ENCODE peak calls at places on chromosomes 7 and 10, in seven cellular contexts. One of them, this sample, is unnamed.

GRCh38 chr10:63261496-63261895 is 128.4 kb downstream of the NRBF2 start:
- DNase-seq in brain microvascular endothelial cell: no peak
- DNase-seq in heart right ventricle: no peak
- DNase-seq in activated CD8-positive, alpha-beta T cell treated with anti-CD3 and anti-CD28 coated beads for 36 hours: no peak
- DNase-seq in CD14-positive monocyte: no peak
- DNase-seq in GM13977: peak
- DNase-seq in upper lobe of right lung: no peak
- DNase-seq in this sample: no peak

GRCh38 chr10:42827201-42827600 is 44.6 kb downstream of the BMS1 start:
- DNase-seq in brain microvascular endothelial cell: no peak
- DNase-seq in heart right ventricle: no peak
- DNase-seq in activated CD8-positive, alpha-beta T cell treated with anti-CD3 and anti-CD28 coated beads for 36 hours: no peak
- DNase-seq in CD14-positive monocyte: no peak
- DNase-seq in GM13977: no peak
- DNase-seq in upper lobe of right lung: no peak
- DNase-seq in this sample: no peak

GRCh38 chr7:149853157-149853556 is 15.0 kb downstream of the ZNF862 start:
- DNase-seq in brain microvascular endothelial cell: no peak
- DNase-seq in heart right ventricle: no peak
- DNase-seq in activated CD8-positive, alpha-beta T cell treated with anti-CD3 and anti-CD28 coated beads for 36 hours: no peak
- DNase-seq in CD14-positive monocyte: no peak
- DNase-seq in GM13977: no peak
- DNase-seq in upper lobe of right lung: peak
- DNase-seq in this sample: no peak

GRCh38 chr7:152424348-152425108 is 11.3 kb downstream of the KMT2C start:
- DNase-seq in brain microvascular endothelial cell: peak
- DNase-seq in heart right ventricle: no peak
- DNase-seq in activated CD8-positive, alpha-beta T cell treated with anti-CD3 and anti-CD28 coated beads for 36 hours: peak
- DNase-seq in CD14-positive monocyte: no peak
- DNase-seq in GM13977: no peak
- DNase-seq in upper lobe of right lung: peak
- DNase-seq in this sample: no peak

GRCh38 chr10:33142290-33142689 is 184.3 kb upstream of the ITGB1 start:
- DNase-seq in brain microvascular endothelial cell: no peak
- DNase-seq in heart right ventricle: peak
- DNase-seq in activated CD8-positive, alpha-beta T cell treated with anti-CD3 and anti-CD28 coated beads for 36 hours: no peak
- DNase-seq in CD14-positive monocyte: no peak
- DNase-seq in GM13977: no peak
- DNase-seq in upper lobe of right lung: no peak
- DNase-seq in this sample: no peak

GRCh38 chr10:49841615-49842180 is 79.6 kb upstream of the OGDHL start:
- DNase-seq in brain microvascular endothelial cell: no peak
- DNase-seq in heart right ventricle: no peak
- DNase-seq in activated CD8-positive, alpha-beta T cell treated with anti-CD3 and anti-CD28 coated beads for 36 hours: no peak
- DNase-seq in CD14-positive monocyte: no peak
- DNase-seq in GM13977: no peak
- DNase-seq in upper lobe of right lung: no peak
- DNase-seq in this sample: no peak

GRCh38 chr7:117019786-117020604 is 66.7 kb downstream of the ST7 start:
- DNase-seq in brain microvascular endothelial cell: peak
- DNase-seq in heart right ventricle: peak
- DNase-seq in activated CD8-positive, alpha-beta T cell treated with anti-CD3 and anti-CD28 coated beads for 36 hours: no peak
- DNase-seq in CD14-positive monocyte: no peak
- DNase-seq in GM13977: no peak
- DNase-seq in upper lobe of right lung: no peak
- DNase-seq in this sample: no peak

GRCh38 chr7:101527844-101528667 is 101.0 kb downstream of the MYL10 start:
- DNase-seq in brain microvascular endothelial cell: no peak
- DNase-seq in heart right ventricle: peak
- DNase-seq in activated CD8-positive, alpha-beta T cell treated with anti-CD3 and anti-CD28 coated beads for 36 hours: no peak
- DNase-seq in CD14-positive monocyte: no peak
- DNase-seq in GM13977: no peak
- DNase-seq in upper lobe of right lung: peak
- DNase-seq in this sample: no peak

GRCh38 chr7:137508437-137509175 is 165.1 kb upstream of the PTN start:
- DNase-seq in brain microvascular endothelial cell: peak
- DNase-seq in heart right ventricle: no peak
- DNase-seq in activated CD8-positive, alpha-beta T cell treated with anti-CD3 and anti-CD28 coated beads for 36 hours: no peak
- DNase-seq in CD14-positive monocyte: no peak
- DNase-seq in GM13977: no peak
- DNase-seq in upper lobe of right lung: no peak
- DNase-seq in this sample: no peak

GRCh38 chr7:76225379-76225778 is 23.7 kb downstream of the SRRM3 start:
- DNase-seq in brain microvascular endothelial cell: no peak
- DNase-seq in heart right ventricle: peak
- DNase-seq in activated CD8-positive, alpha-beta T cell treated with anti-CD3 and anti-CD28 coated beads for 36 hours: peak
- DNase-seq in CD14-positive monocyte: no peak
- DNase-seq in GM13977: peak
- DNase-seq in upper lobe of right lung: no peak
- DNase-seq in this sample: peak

GRCh38 chr10:86085686-86086085 is 280.9 kb downstream of the GRID1 start:
- DNase-seq in brain microvascular endothelial cell: no peak
- DNase-seq in heart right ventricle: no peak
- DNase-seq in activated CD8-positive, alpha-beta T cell treated with anti-CD3 and anti-CD28 coated beads for 36 hours: no peak
- DNase-seq in CD14-positive monocyte: no peak
- DNase-seq in GM13977: no peak
- DNase-seq in upper lobe of right lung: peak
- DNase-seq in this sample: no peak

GRCh38 chr7:22799633-22800032 is 23.0 kb downstream of the TOMM7 start:
- DNase-seq in brain microvascular endothelial cell: no peak
- DNase-seq in heart right ventricle: no peak
- DNase-seq in activated CD8-positive, alpha-beta T cell treated with anti-CD3 and anti-CD28 coated beads for 36 hours: no peak
- DNase-seq in CD14-positive monocyte: no peak
- DNase-seq in GM13977: no peak
- DNase-seq in upper lobe of right lung: no peak
- DNase-seq in this sample: no peak

GRCh38 chr7:27032843-27033242 is 63.0 kb downstream of the HOXA1 start:
- DNase-seq in brain microvascular endothelial cell: no peak
- DNase-seq in heart right ventricle: no peak
- DNase-seq in activated CD8-positive, alpha-beta T cell treated with anti-CD3 and anti-CD28 coated beads for 36 hours: no peak
- DNase-seq in CD14-positive monocyte: no peak
- DNase-seq in GM13977: no peak
- DNase-seq in upper lobe of right lung: no peak
- DNase-seq in this sample: no peak

GRCh38 chr10:17278607-17279240 is 50.7 kb downstream of the VIM start:
- DNase-seq in brain microvascular endothelial cell: no peak
- DNase-seq in heart right ventricle: no peak
- DNase-seq in activated CD8-positive, alpha-beta T cell treated with anti-CD3 and anti-CD28 coated beads for 36 hours: no peak
- DNase-seq in CD14-positive monocyte: no peak
- DNase-seq in GM13977: no peak
- DNase-seq in upper lobe of right lung: no peak
- DNase-seq in this sample: no peak

GRCh38 chr7:47807756-47808155 is 140.5 kb downstream of the PKD1L1 start:
- DNase-seq in brain microvascular endothelial cell: no peak
- DNase-seq in heart right ventricle: no peak
- DNase-seq in activated CD8-positive, alpha-beta T cell treated with anti-CD3 and anti-CD28 coated beads for 36 hours: peak
- DNase-seq in CD14-positive monocyte: no peak
- DNase-seq in GM13977: no peak
- DNase-seq in upper lobe of right lung: no peak
- DNase-seq in this sample: no peak

GRCh38 chr7:12581897-12582296 is 11.4 kb downstream of the SCIN start:
- DNase-seq in brain microvascular endothelial cell: no peak
- DNase-seq in heart right ventricle: no peak
- DNase-seq in activated CD8-positive, alpha-beta T cell treated with anti-CD3 and anti-CD28 coated beads for 36 hours: no peak
- DNase-seq in CD14-positive monocyte: no peak
- DNase-seq in GM13977: no peak
- DNase-seq in upper lobe of right lung: no peak
- DNase-seq in this sample: no peak

GRCh38 chr7:57385668-57386067 is 64.3 kb upstream of the ZNF716 start:
- DNase-seq in brain microvascular endothelial cell: no peak
- DNase-seq in heart right ventricle: no peak
- DNase-seq in activated CD8-positive, alpha-beta T cell treated with anti-CD3 and anti-CD28 coated beads for 36 hours: no peak
- DNase-seq in CD14-positive monocyte: no peak
- DNase-seq in GM13977: no peak
- DNase-seq in upper lobe of right lung: no peak
- DNase-seq in this sample: no peak

GRCh38 chr7:140033036-140033435 is 29.7 kb downstream of the PARP12 start:
- DNase-seq in brain microvascular endothelial cell: peak
- DNase-seq in heart right ventricle: no peak
- DNase-seq in activated CD8-positive, alpha-beta T cell treated with anti-CD3 and anti-CD28 coated beads for 36 hours: no peak
- DNase-seq in CD14-positive monocyte: no peak
- DNase-seq in GM13977: no peak
- DNase-seq in upper lobe of right lung: no peak
- DNase-seq in this sample: no peak

GRCh38 chr7:156956733-156957132 is 7.2 kb downstream of the NOM1 start:
- DNase-seq in brain microvascular endothelial cell: no peak
- DNase-seq in heart right ventricle: no peak
- DNase-seq in activated CD8-positive, alpha-beta T cell treated with anti-CD3 and anti-CD28 coated beads for 36 hours: no peak
- DNase-seq in CD14-positive monocyte: no peak
- DNase-seq in GM13977: no peak
- DNase-seq in upper lobe of right lung: no peak
- DNase-seq in this sample: no peak

GRCh38 chr7:27883726-27884125 is 143.8 kb downstream of the TAX1BP1 start:
- DNase-seq in brain microvascular endothelial cell: peak
- DNase-seq in heart right ventricle: no peak
- DNase-seq in activated CD8-positive, alpha-beta T cell treated with anti-CD3 and anti-CD28 coated beads for 36 hours: no peak
- DNase-seq in CD14-positive monocyte: no peak
- DNase-seq in GM13977: no peak
- DNase-seq in upper lobe of right lung: no peak
- DNase-seq in this sample: no peak

GRCh38 chr10:921471-922414 is 9.8 kb downstream of the LARP4B start:
- DNase-seq in brain microvascular endothelial cell: peak
- DNase-seq in heart right ventricle: no peak
- DNase-seq in activated CD8-positive, alpha-beta T cell treated with anti-CD3 and anti-CD28 coated beads for 36 hours: no peak
- DNase-seq in CD14-positive monocyte: no peak
- DNase-seq in GM13977: no peak
- DNase-seq in upper lobe of right lung: no peak
- DNase-seq in this sample: no peak

GRCh38 chr10:86100581-86101061 is 266.0 kb downstream of the GRID1 start:
- DNase-seq in brain microvascular endothelial cell: no peak
- DNase-seq in heart right ventricle: no peak
- DNase-seq in activated CD8-positive, alpha-beta T cell treated with anti-CD3 and anti-CD28 coated beads for 36 hours: peak
- DNase-seq in CD14-positive monocyte: no peak
- DNase-seq in GM13977: peak
- DNase-seq in upper lobe of right lung: no peak
- DNase-seq in this sample: peak

GRCh38 chr7:1093916-1094508 is 6.1 kb downstream of the GPER1 start:
- DNase-seq in brain microvascular endothelial cell: no peak
- DNase-seq in heart right ventricle: no peak
- DNase-seq in activated CD8-positive, alpha-beta T cell treated with anti-CD3 and anti-CD28 coated beads for 36 hours: no peak
- DNase-seq in CD14-positive monocyte: no peak
- DNase-seq in GM13977: no peak
- DNase-seq in upper lobe of right lung: no peak
- DNase-seq in this sample: no peak

GRCh38 chr7:1097120-1097504 is 9.2 kb downstream of the GPER1 start:
- DNase-seq in brain microvascular endothelial cell: no peak
- DNase-seq in heart right ventricle: no peak
- DNase-seq in activated CD8-positive, alpha-beta T cell treated with anti-CD3 and anti-CD28 coated beads for 36 hours: no peak
- DNase-seq in CD14-positive monocyte: no peak
- DNase-seq in GM13977: no peak
- DNase-seq in upper lobe of right lung: no peak
- DNase-seq in this sample: no peak

GRCh38 chr7:1094870-1095269 is 7.0 kb downstream of the GPER1 start:
- DNase-seq in brain microvascular endothelial cell: no peak
- DNase-seq in heart right ventricle: no peak
- DNase-seq in activated CD8-positive, alpha-beta T cell treated with anti-CD3 and anti-CD28 coated beads for 36 hours: no peak
- DNase-seq in CD14-positive monocyte: no peak
- DNase-seq in GM13977: no peak
- DNase-seq in upper lobe of right lung: no peak
- DNase-seq in this sample: no peak

GRCh38 chr7:1096156-1097119 is 8.5 kb downstream of the GPER1 start:
- DNase-seq in brain microvascular endothelial cell: no peak
- DNase-seq in heart right ventricle: no peak
- DNase-seq in activated CD8-positive, alpha-beta T cell treated with anti-CD3 and anti-CD28 coated beads for 36 hours: no peak
- DNase-seq in CD14-positive monocyte: no peak
- DNase-seq in GM13977: no peak
- DNase-seq in upper lobe of right lung: peak
- DNase-seq in this sample: no peak

GRCh38 chr7:1095621-1096155 is 7.8 kb downstream of the GPER1 start:
- DNase-seq in brain microvascular endothelial cell: no peak
- DNase-seq in heart right ventricle: no peak
- DNase-seq in activated CD8-positive, alpha-beta T cell treated with anti-CD3 and anti-CD28 coated beads for 36 hours: no peak
- DNase-seq in CD14-positive monocyte: no peak
- DNase-seq in GM13977: no peak
- DNase-seq in upper lobe of right lung: no peak
- DNase-seq in this sample: no peak
- TF ChIP-seq CTCF in brain microvascular endothelial cell: no peak
- TF ChIP-seq CTCF in heart right ventricle: no peak
- TF ChIP-seq CTCF in activated CD8-positive, alpha-beta T cell treated with anti-CD3 and anti-CD28 coated beads for 36 hours: no peak
- TF ChIP-seq CTCF in CD14-positive monocyte: no peak
- TF ChIP-seq CTCF in GM13977: no peak
- TF ChIP-seq CTCF in upper lobe of right lung: no peak
- TF ChIP-seq CTCF in this sample: no peak

DNA sequence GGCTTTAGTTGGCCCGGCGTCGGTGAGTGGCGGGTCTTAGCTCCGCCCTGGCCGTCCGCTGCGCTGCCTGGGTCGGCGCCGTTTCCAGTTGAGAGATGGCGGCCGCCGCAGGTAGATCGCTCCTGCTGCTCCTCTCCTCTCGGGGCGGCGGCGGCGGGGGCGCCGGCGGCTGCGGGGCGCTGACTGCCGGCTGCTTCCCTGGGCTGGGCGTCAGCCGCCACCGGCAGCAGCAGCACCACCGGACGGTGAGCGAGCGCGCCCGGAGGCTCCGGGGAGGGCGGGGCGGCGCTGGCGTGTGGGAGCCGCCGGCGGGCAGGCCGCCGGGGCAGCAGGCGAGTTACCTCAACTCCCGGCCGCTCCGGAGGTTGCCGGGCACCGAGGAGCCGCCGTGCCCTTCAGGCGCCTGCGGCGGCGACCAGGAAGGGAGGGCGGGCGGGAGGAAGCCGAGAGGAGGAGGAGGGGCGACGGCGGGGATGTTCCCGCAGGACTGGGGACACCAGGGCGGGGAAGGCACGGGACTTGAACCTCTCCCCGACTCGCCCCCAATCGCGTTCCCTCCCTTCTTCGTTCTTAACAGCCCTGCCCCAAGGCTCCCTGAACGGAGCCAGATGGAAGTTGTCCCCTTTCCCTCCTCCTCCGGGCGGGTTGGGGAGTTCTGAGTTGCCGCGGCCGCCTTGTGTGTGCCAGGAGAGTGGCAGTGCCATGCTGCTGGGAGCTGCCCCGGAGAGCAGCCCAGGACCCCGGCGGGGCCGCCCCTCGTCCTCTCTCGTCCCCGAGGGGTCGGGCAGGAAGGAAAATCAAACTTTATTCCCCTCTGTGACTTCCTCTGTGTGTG is at the start of gene MCU:
- DNase-seq in brain microvascular endothelial cell: no peak
- DNase-seq in heart right ventricle: peak
- DNase-seq in activated CD8-positive, alpha-beta T cell treated with anti-CD3 and anti-CD28 coated beads for 36 hours: peak
- DNase-seq in CD14-positive monocyte: peak
- DNase-seq in GM13977: peak
- DNase-seq in upper lobe of right lung: peak
- DNase-seq in this sample: peak
- TF ChIP-seq CTCF in brain microvascular endothelial cell: no peak
- TF ChIP-seq CTCF in heart right ventricle: no peak
- TF ChIP-seq CTCF in activated CD8-positive, alpha-beta T cell treated with anti-CD3 and anti-CD28 coated beads for 36 hours: no peak
- TF ChIP-seq CTCF in CD14-positive monocyte: no peak
- TF ChIP-seq CTCF in GM13977: no peak
- TF ChIP-seq CTCF in upper lobe of right lung: no peak
- TF ChIP-seq CTCF in this sample: no peak

GRCh38 chr7:127884066-127884559 is 147.1 kb downstream of the LRRC4 start:
- DNase-seq in brain microvascular endothelial cell: no peak
- DNase-seq in heart right ventricle: peak
- DNase-seq in activated CD8-positive, alpha-beta T cell treated with anti-CD3 and anti-CD28 coated beads for 36 hours: no peak
- DNase-seq in CD14-positive monocyte: no peak
- DNase-seq in GM13977: no peak
- DNase-seq in upper lobe of right lung: no peak
- DNase-seq in this sample: no peak
- TF ChIP-seq CTCF in brain microvascular endothelial cell: no peak
- TF ChIP-seq CTCF in heart right ventricle: peak
- TF ChIP-seq CTCF in activated CD8-positive, alpha-beta T cell treated with anti-CD3 and anti-CD28 coated beads for 36 hours: no peak
- TF ChIP-seq CTCF in CD14-positive monocyte: no peak
- TF ChIP-seq CTCF in GM13977: no peak
- TF ChIP-seq CTCF in upper lobe of right lung: peak
- TF ChIP-seq CTCF in this sample: no peak

GRCh38 chr7:108660465-108660864 is 90.8 kb downstream of the DNAJB9 start:
- DNase-seq in brain microvascular endothelial cell: peak
- DNase-seq in heart right ventricle: no peak
- DNase-seq in activated CD8-positive, alpha-beta T cell treated with anti-CD3 and anti-CD28 coated beads for 36 hours: no peak
- DNase-seq in CD14-positive monocyte: no peak
- DNase-seq in GM13977: no peak
- DNase-seq in upper lobe of right lung: no peak
- DNase-seq in this sample: peak
- TF ChIP-seq CTCF in brain microvascular endothelial cell: peak
- TF ChIP-seq CTCF in heart right ventricle: no peak
- TF ChIP-seq CTCF in activated CD8-positive, alpha-beta T cell treated with anti-CD3 and anti-CD28 coated beads for 36 hours: peak
- TF ChIP-seq CTCF in CD14-positive monocyte: no peak
- TF ChIP-seq CTCF in GM13977: peak
- TF ChIP-seq CTCF in upper lobe of right lung: peak
- TF ChIP-seq CTCF in this sample: no peak